ENCODE peak calls at places on chromosomes 3 and 15, in eight cellular contexts. J is T-helper 1 cell; X is T1000; S is WERI-Rb-1; E is uterus; A is neural progenitor cell; P is omental fat pad; W is stimulated activated CD4-positive, alpha-beta T cell treated with anti-CD3 and anti-CD28 coated beads, Interleukin-15, amount 100 ng/mL, for 24 hours. G is an unnamed sample.
A peak's percentile ranks its signal among the peaks of the same experiment; 100 is the strongest.

GRCh38 chr3:45557886-45558285 is 36.7 kb upstream of the LIMD1 start:
- DNase-seq in J (no peak), X (no peak), S (no peak), E (no peak), A (no peak), P (no peak), W (no peak), G (no peak)

GRCh38 chr3:179450901-179451334 is 352 bp downstream of the GNB4 start:
- DNase-seq in J (no peak), X (peak; percentile 52), S (no peak), E (peak; percentile 18), A (peak; percentile 45), P (no peak), W (no peak), G (no peak)

GRCh38 chr15:87597346-87598052 is 659.0 kb downstream of the NTRK3 start:
- DNase-seq in J (peak; percentile 8), X (no peak), S (no peak), E (no peak), A (no peak), P (no peak), W (no peak), G (no peak)

GRCh38 chr3:137695351-137695750 is 68.8 kb upstream of the SOX14 start:
- DNase-seq in J (no peak), X (no peak), S (no peak), E (no peak), A (no peak), P (no peak), W (no peak), G (no peak)

GRCh38 chr3:119627461-119627860 is 29.8 kb downstream of the PLA1A start:
- DNase-seq in J (no peak), X (no peak), S (no peak), E (no peak), A (peak; percentile 36), P (no peak), W (peak; percentile 20), G (no peak)

GRCh38 chr15:49415638-49416037 is 7.4 kb upstream of the FGF7 start:
- DNase-seq in J (no peak), X (no peak), S (no peak), E (no peak), A (no peak), P (no peak), W (no peak), G (no peak)

GRCh38 chr15:31215490-31216209 is 111.0 kb upstream of the KLF13 start:
- DNase-seq in J (peak; percentile 68), X (peak; percentile 42), S (peak; percentile 82), E (peak; percentile 73), A (peak; percentile 86), P (peak; percentile 40), W (peak; percentile 92), G (no peak)

GRCh38 chr3:37093481-37093880 is 80.9 kb downstream of the LRRFIP2 start:
- DNase-seq in J (no peak), X (no peak), S (no peak), E (no peak), A (no peak), P (no peak), W (no peak), G (no peak)

GRCh38 chr3:99895106-99895705 is 77.5 kb downstream of the CMSS1 start:
- DNase-seq in J (no peak), X (no peak), S (no peak), E (no peak), A (no peak), P (no peak), W (no peak), G (no peak)

GRCh38 chr15:69610264-69610663 is 157.6 kb downstream of the RPLP1 start:
- DNase-seq in J (no peak), X (no peak), S (no peak), E (no peak), A (no peak), P (no peak), W (no peak), G (no peak)

G was measured in keratinocyte.